ENCODE peak calls at places on chromosomes 6 and 20, in eight cellular contexts. A is SK-N-SH, O is NCI-H345, N is RKO, Y is D341Med, T is B cell, K is myocyte, B is BJ. J is an unnamed sample.
A peak's percentile ranks its signal among the peaks of the same experiment; 100 is the strongest.

GRCh38 chr20:12433724-12434123 is 516.0 kb downstream of the BTBD3 start:
- DNase-seq in Y (no peak), A (no peak), B (no peak), T (no peak), N (no peak), O (no peak), K (no peak), J (no peak)

GRCh38 chr6:159020011-159020410 is 20.0 kb upstream of the RSPH3 start:
- DNase-seq in T (no peak), B (no peak), N (no peak), K (no peak), O (no peak), A (no peak), Y (no peak), J (no peak)

GRCh38 chr6:44297063-44298038 is 15.8 kb downstream of the AARS2 start:
- DNase-seq in K (peak; percentile 26), O (peak; percentile 52), A (peak; percentile 89), B (no peak), T (no peak), Y (peak; percentile 89), N (no peak), J (no peak)

GRCh38 chr20:24781061-24781980 is 167.7 kb upstream of the CST7 start:
- DNase-seq in O (peak; percentile 27), T (peak; percentile 42), N (peak; percentile 28), A (peak; percentile 71), K (peak; percentile 40), Y (peak; percentile 83), B (no peak), J (no peak)

GRCh38 chr20:1588869-1589460 is 30.8 kb downstream of the SIRPB1 start:
- DNase-seq in T (no peak), A (peak; percentile 4), B (no peak), Y (no peak), K (no peak), N (no peak), O (no peak), J (no peak)

GRCh38 chr6:33957391-33958207 is 153.8 kb upstream of the MLN start:
- DNase-seq in N (no peak), O (no peak), K (no peak), B (no peak), A (no peak), Y (no peak), T (peak; percentile 32), J (no peak)

GRCh38 chr6:10412948-10413849 is 1.7 kb downstream of the TFAP2A start:
- DNase-seq in B (no peak), A (no peak), O (peak; percentile 10), K (no peak), T (no peak), N (peak; percentile 57), Y (peak; percentile 59), J (no peak)

GRCh38 chr6:166691199-166691598 is 64.1 kb upstream of the RPS6KA2 start:
- DNase-seq in O (no peak), Y (no peak), K (peak; percentile 13), B (peak; percentile 17), A (no peak), N (no peak), T (no peak), J (peak; percentile 72)

GRCh38 chr20:38165089-38165965 is at the start of gene TGM2:
- DNase-seq in K (peak; percentile 57), A (peak; percentile 92), N (peak; percentile 57), Y (peak; percentile 91), T (peak; percentile 80), B (no peak), O (peak; percentile 26), J (no peak)

GRCh38 chr6:73823046-73823735 is 127.2 kb downstream of the CD109 start:
- DNase-seq in O (peak; percentile 69), B (no peak), A (no peak), Y (no peak), K (no peak), N (no peak), T (no peak), J (no peak)

GRCh38 chr20:53003420-53003819 is 31.3 kb downstream of the TSHZ2 start:
- DNase-seq in T (no peak), N (no peak), A (no peak), O (peak; percentile 6), Y (no peak), K (no peak), B (no peak), J (no peak)

GRCh38 chr6:162852192-162852591 is 124.4 kb downstream of the PACRG start:
- DNase-seq in T (no peak), B (no peak), A (no peak), Y (no peak), K (no peak), O (no peak), N (no peak), J (no peak)

GRCh38 chr20:43558412-43559146 is at the start of gene SGK2:
- DNase-seq in A (no peak), T (no peak), Y (no peak), O (no peak), K (peak; percentile 28), B (no peak), N (no peak), J (no peak)

GRCh38 chr6:136158398-136158797 is 91.7 kb downstream of the MTFR2 start:
- DNase-seq in K (no peak), Y (no peak), N (no peak), O (no peak), A (no peak), B (peak; percentile 21), T (no peak), J (no peak)

GRCh38 chr20:48131581-48131980 is 346.3 kb upstream of the SULF2 start:
- DNase-seq in Y (no peak), O (no peak), B (no peak), K (no peak), T (no peak), A (no peak), N (no peak), J (no peak)

GRCh38 chr20:10978019-10978702 is 304.4 kb upstream of the JAG1 start:
- DNase-seq in A (no peak), Y (no peak), O (no peak), B (no peak), K (peak; percentile 16), N (no peak), T (no peak), J (no peak)

GRCh38 chr20:50304883-50305635 is 114.4 kb downstream of the CEBPB start:
- DNase-seq in O (no peak), K (peak; percentile 93), Y (no peak), N (no peak), B (peak; percentile 94), A (peak; percentile 67), T (no peak), J (no peak)

GRCh38 chr6:132728616-132729015 is 14.8 kb upstream of the VNN1 start:
- DNase-seq in B (no peak), A (no peak), Y (no peak), T (no peak), O (no peak), N (no peak), K (no peak), J (no peak)

GRCh38 chr20:44733341-44734069 is 12.2 kb upstream of the KCNK15 start:
- DNase-seq in B (no peak), O (peak; percentile 61), N (peak; percentile 33), K (peak; percentile 74), Y (peak; percentile 82), T (peak; percentile 53), A (peak; percentile 71), J (no peak)

GRCh38 chr6:72522735-72523141 is 99.1 kb upstream of the KCNQ5 start:
- DNase-seq in N (peak; percentile 1), K (no peak), Y (peak; percentile 54), T (no peak), B (no peak), A (peak; percentile 7), O (peak; percentile 88), J (peak; percentile 50)

GRCh38 chr6:156416392-156416791 is 360.8 kb upstream of the ARID1B start:
- DNase-seq in T (no peak), O (no peak), A (no peak), K (no peak), B (no peak), N (peak; percentile 15), Y (no peak), J (no peak)

GRCh38 chr6:31727034-31727716 is 1.9 kb downstream of the DDAH2 start:
- DNase-seq in N (no peak), A (no peak), B (no peak), Y (no peak), K (no peak), T (peak; percentile 89), O (no peak), J (no peak)

GRCh38 chr6:165695736-165696515 is 32.9 kb upstream of the PDE10A start:
- DNase-seq in T (no peak), K (no peak), O (no peak), Y (no peak), B (no peak), N (no peak), A (no peak), J (no peak)

GRCh38 chr20:51400051-51400926 is 142.2 kb downstream of the NFATC2 start:
- DNase-seq in B (no peak), K (no peak), Y (no peak), T (peak; percentile 78), O (no peak), A (no peak), N (no peak), J (no peak)

GRCh38 chr20:17287503-17287902 is 60.7 kb downstream of the PCSK2 start:
- DNase-seq in T (no peak), K (no peak), Y (no peak), A (no peak), B (no peak), O (no peak), N (no peak), J (no peak)

GRCh38 chr6:167826230-167827061 is at the start of gene AFDN:
- DNase-seq in A (peak; percentile 95), B (no peak), K (peak; percentile 51), T (peak; percentile 75), N (peak; percentile 62), Y (peak; percentile 95), O (peak; percentile 65), J (no peak)

GRCh38 chr6:37171141-37171969 is 1.4 kb downstream of the PIM1 start:
- DNase-seq in Y (no peak), K (peak; percentile 25), T (peak; percentile 40), B (no peak), O (peak; percentile 41), A (peak; percentile 46), N (peak; percentile 49), J (no peak)

GRCh38 chr6:160509610-160510009 is 154.5 kb downstream of the LPA start:
- DNase-seq in K (no peak), O (no peak), N (no peak), T (no peak), Y (no peak), B (no peak), A (no peak), J (no peak)

GRCh38 chr20:10696650-10697049 is 22.9 kb upstream of the JAG1 start:
- DNase-seq in A (no peak), K (peak; percentile 80), T (no peak), O (no peak), N (no peak), Y (no peak), B (no peak), J (no peak)

GRCh38 chr20:21509597-21510331 is 4.1 kb downstream of the NKX2-2 start:
- DNase-seq in O (no peak), B (no peak), A (peak; percentile 39), T (no peak), N (no peak), Y (peak; percentile 62), K (peak; percentile 64), J (no peak)

GRCh38 chr6:108592371-108593337 is 31.9 kb downstream of the FOXO3 start:
- DNase-seq in Y (no peak), O (no peak), K (peak; percentile 99), A (no peak), N (no peak), B (peak; percentile 81), T (peak; percentile 70), J (peak; percentile 71)

GRCh38 chr6:169976301-169977081 is 225.1 kb downstream of the ERMARD start:
- DNase-seq in T (no peak), N (peak; percentile 15), O (no peak), B (no peak), K (no peak), A (no peak), Y (no peak), J (peak; percentile 85)